ENCODE peak calls at places on chromosomes 13 and 19, in four cellular contexts. One of them, this sample, is unnamed. For H3K36me3, the result is how much of the 10 kb centered on the place peaks cover.

GRCh38 chr13:89227356-89227755 is 1556.2 kb downstream of the SLITRK5 start:
- DNase-seq in heart left ventricle: no peak
- DNase-seq in PC-3: peak
- DNase-seq in MM.1S: no peak
- DNase-seq in this sample: no peak

GRCh38 chr19:47157455-47158321 is 27.1 kb downstream of the SAE1 start:
- DNase-seq in heart left ventricle: peak
- DNase-seq in PC-3: peak
- DNase-seq in MM.1S: peak
- DNase-seq in this sample: peak

GRCh38 chr13:32426981-32427851 is 714 bp downstream of the N4BP2L1 start:
- DNase-seq in heart left ventricle: peak
- DNase-seq in PC-3: no peak
- DNase-seq in MM.1S: peak
- DNase-seq in this sample: peak

GRCh38 chr19:53432088-53432661 is 391 bp downstream of the ZNF761 start:
- DNase-seq in heart left ventricle: peak
- DNase-seq in PC-3: peak
- DNase-seq in MM.1S: no peak
- DNase-seq in this sample: peak

GRCh38 chr13:27792393-27793218 is at the start of gene GSX1:
- DNase-seq in heart left ventricle: peak
- DNase-seq in PC-3: peak
- DNase-seq in MM.1S: no peak
- DNase-seq in this sample: no peak

GRCh38 chr13:110942248-110942981 is 27.5 kb upstream of the ANKRD10 start:
- DNase-seq in heart left ventricle: no peak
- DNase-seq in PC-3: no peak
- DNase-seq in MM.1S: no peak
- DNase-seq in this sample: no peak

GRCh38 chr19:3698386-3698950 is 1.8 kb downstream of the PIP5K1C start:
- DNase-seq in heart left ventricle: no peak
- DNase-seq in PC-3: no peak
- DNase-seq in MM.1S: no peak
- DNase-seq in this sample: no peak

GRCh38 chr13:111326981-111327642 is 6.7 kb downstream of the TEX29 start:
- DNase-seq in heart left ventricle: no peak
- DNase-seq in PC-3: no peak
- DNase-seq in MM.1S: no peak
- DNase-seq in this sample: peak

GRCh38 chr19:19860756-19861390 is 4.8 kb upstream of the ZNF253 start:
- DNase-seq in heart left ventricle: no peak
- DNase-seq in PC-3: no peak
- DNase-seq in MM.1S: peak
- DNase-seq in this sample: no peak

DNA sequence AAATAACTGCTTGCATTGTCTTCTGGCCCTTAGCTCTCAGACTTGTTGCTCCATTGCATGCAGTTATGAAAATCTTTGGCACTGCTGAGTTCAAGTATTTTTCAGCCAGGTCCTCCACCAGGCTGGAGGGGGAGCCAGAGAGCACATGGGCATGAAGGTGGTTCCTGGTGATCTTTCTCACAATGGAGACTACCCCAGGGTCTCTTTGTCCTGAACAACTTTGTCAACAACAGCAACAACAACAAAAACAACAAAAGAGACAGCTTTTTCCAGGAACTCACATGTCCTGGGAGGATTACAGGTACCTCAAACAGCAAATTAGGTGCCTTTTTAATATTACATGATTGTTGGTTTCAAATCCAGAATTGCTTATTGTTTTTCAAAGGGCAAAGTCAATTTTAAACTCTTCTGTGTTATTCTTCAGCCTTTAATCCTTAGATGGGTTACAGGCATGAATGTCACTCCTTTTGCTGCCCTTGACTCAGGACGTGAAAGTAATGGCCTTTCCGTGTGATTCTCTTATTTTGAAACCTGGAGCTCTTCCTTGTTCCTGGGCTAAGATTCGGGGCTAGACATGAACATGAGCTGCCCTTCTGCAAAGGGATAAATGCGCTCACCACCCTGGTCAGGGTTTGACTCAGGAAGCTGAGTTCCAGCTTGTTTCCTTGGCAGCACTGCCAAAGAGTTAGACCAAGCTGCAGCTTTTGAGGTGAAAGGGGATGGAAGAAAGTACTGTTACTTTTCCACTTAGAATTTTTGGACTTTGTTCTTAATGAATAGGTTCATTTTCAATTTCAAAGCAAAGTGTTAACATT is 1.8 kb downstream of the RGCC start:
- DNase-seq in heart left ventricle: peak
- DNase-seq in PC-3: peak
- DNase-seq in MM.1S: peak
- DNase-seq in this sample: no peak
- H3K4me3 ChIP-seq in heart left ventricle: peak
- H3K4me3 ChIP-seq in PC-3: peak
- H3K4me3 ChIP-seq in MM.1S: peak
- H3K4me3 ChIP-seq in this sample: peak

DNA sequence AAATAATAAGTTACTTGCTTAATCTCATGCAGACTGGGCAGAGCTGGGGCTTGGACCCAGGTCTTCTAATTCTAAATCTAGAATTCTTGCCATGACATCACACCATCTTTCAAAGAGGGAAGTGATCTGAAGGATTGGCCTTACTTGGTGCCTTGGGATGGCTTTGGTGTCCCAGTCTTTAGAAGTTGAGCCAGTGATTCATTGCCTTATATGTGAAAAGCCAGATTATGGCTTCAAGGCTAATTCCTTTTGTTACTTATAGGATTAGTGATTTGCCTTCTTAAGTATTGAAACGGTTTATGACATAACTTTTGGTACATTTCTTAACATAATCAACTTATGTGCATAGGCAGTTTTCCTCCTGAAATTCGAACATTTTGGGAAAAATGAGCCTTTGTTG is 14.9 kb downstream of the COG3 start:
- DNase-seq in heart left ventricle: no peak
- DNase-seq in PC-3: no peak
- DNase-seq in MM.1S: no peak
- DNase-seq in this sample: no peak
- H3K36me3 ChIP-seq in heart left ventricle: under half
- H3K36me3 ChIP-seq in PC-3: under half
- H3K36me3 ChIP-seq in MM.1S: under half
- H3K36me3 ChIP-seq in this sample: under half

GRCh38 chr19:2331601-2332246 is 3.2 kb downstream of the SPPL2B start:
- DNase-seq in heart left ventricle: no peak
- DNase-seq in PC-3: no peak
- DNase-seq in MM.1S: no peak
- DNase-seq in this sample: no peak
- H3K27ac ChIP-seq in heart left ventricle: no peak
- H3K27ac ChIP-seq in PC-3: no peak
- H3K27ac ChIP-seq in MM.1S: peak
- H3K27ac ChIP-seq in this sample: peak

GRCh38 chr13:98253526-98253925 is 76.5 kb upstream of the RNF113B start:
- DNase-seq in heart left ventricle: no peak
- DNase-seq in PC-3: no peak
- DNase-seq in MM.1S: no peak
- DNase-seq in this sample: no peak
- H3K4me3 ChIP-seq in heart left ventricle: no peak
- H3K4me3 ChIP-seq in PC-3: no peak
- H3K4me3 ChIP-seq in MM.1S: no peak
- H3K4me3 ChIP-seq in this sample: no peak